ENCODE peak calls at places on chromosomes 1 and 21, in nine cellular contexts. K, H, F, W, I, O, Q, G and N are unnamed samples.

GRCh38 chr1:245353411-245353810 is 198.6 kb downstream of the KIF26B start:
- DNase-seq in K (no peak), H (no peak), F (no peak), W (no peak), I (no peak), O (no peak), Q (no peak), G (no peak), N (no peak)

GRCh38 chr1:117656202-117656641 is 50.4 kb downstream of the TENT5C start:
- DNase-seq in K (no peak), H (peak), F (peak), W (no peak), I (no peak), O (peak), Q (no peak), G (no peak), N (no peak)

GRCh38 chr1:76170522-76170921 is 96.0 kb downstream of the ST6GALNAC3 start:
- DNase-seq in K (no peak), H (no peak), F (no peak), W (no peak), I (no peak), O (no peak), Q (no peak), G (no peak), N (no peak)

GRCh38 chr1:109985251-109986053 is 887 bp downstream of the AHCYL1 start:
- DNase-seq in K (no peak), H (no peak), F (no peak), W (no peak), I (no peak), O (no peak), Q (peak), G (no peak), N (no peak)

GRCh38 chr1:46547481-46548383 is 3.7 kb downstream of the KNCN start:
- DNase-seq in K (no peak), H (peak), F (no peak), W (no peak), I (no peak), O (no peak), Q (peak), G (peak), N (no peak)

GRCh38 chr1:7993593-7994479 is 32.3 kb downstream of the ERRFI1 start:
- DNase-seq in K (no peak), H (no peak), F (no peak), W (peak), I (no peak), O (no peak), Q (no peak), G (no peak), N (no peak)

GRCh38 chr21:33917421-33917820 is 1.8 kb upstream of the ATP5PO start:
- DNase-seq in K (no peak), H (no peak), F (no peak), W (no peak), I (no peak), O (no peak), Q (no peak), G (no peak), N (no peak)

GRCh38 chr1:192807221-192807967 is 1.4 kb upstream of the RGS2 start:
- DNase-seq in K (no peak), H (peak), F (no peak), W (no peak), I (no peak), O (peak), Q (no peak), G (peak), N (no peak)

GRCh38 chr1:111880866-111881837 is 108.3 kb downstream of the KCND3 start:
- DNase-seq in K (no peak), H (no peak), F (no peak), W (no peak), I (no peak), O (peak), Q (peak), G (peak), N (no peak)

GRCh38 chr1:244171241-244171985 is 120.3 kb downstream of the ZBTB18 start:
- DNase-seq in K (no peak), H (no peak), F (no peak), W (no peak), I (no peak), O (no peak), Q (no peak), G (no peak), N (no peak)

GRCh38 chr1:207866471-207867135 is 44.3 kb downstream of the CD34 start:
- DNase-seq in K (no peak), H (no peak), F (no peak), W (no peak), I (peak), O (no peak), Q (peak), G (no peak), N (no peak)

GRCh38 chr1:25945756-25946155 is 39.5 kb upstream of the STMN1 start:
- DNase-seq in K (no peak), H (no peak), F (no peak), W (no peak), I (no peak), O (no peak), Q (peak), G (no peak), N (no peak)

GRCh38 chr1:86515597-86515996 is 31.3 kb upstream of the CLCA4 start:
- DNase-seq in K (no peak), H (no peak), F (no peak), W (no peak), I (no peak), O (no peak), Q (peak), G (peak), N (no peak)

GRCh38 chr1:26602378-26602959 is 72.9 kb downstream of the RPS6KA1 start:
- DNase-seq in K (peak), H (peak), F (no peak), W (peak), I (no peak), O (peak), Q (peak), G (peak), N (no peak)

GRCh38 chr1:108704501-108704900 is 8.2 kb upstream of the FNDC7 start:
- DNase-seq in K (no peak), H (no peak), F (no peak), W (no peak), I (no peak), O (no peak), Q (no peak), G (no peak), N (no peak)

GRCh38 chr1:167926486-167926997 is 9.9 kb upstream of the DCAF6 start:
- DNase-seq in K (no peak), H (no peak), F (no peak), W (no peak), I (no peak), O (peak), Q (peak), G (no peak), N (no peak)

GRCh38 chr1:206898909-206899431 is 1.7 kb downstream of the IL24 start:
- DNase-seq in K (no peak), H (no peak), F (no peak), W (no peak), I (no peak), O (no peak), Q (no peak), G (no peak), N (no peak)

GRCh38 chr1:162904579-162904978 is 43.6 kb upstream of the CCDC190 start:
- DNase-seq in K (no peak), H (no peak), F (no peak), W (no peak), I (no peak), O (no peak), Q (no peak), G (no peak), N (no peak)

GRCh38 chr21:18743523-18743922 is 339.9 kb upstream of the TMPRSS15 start:
- DNase-seq in K (no peak), H (no peak), F (no peak), W (no peak), I (no peak), O (no peak), Q (no peak), G (no peak), N (no peak)

GRCh38 chr1:27575861-27576331 is 28.0 kb downstream of the AHDC1 start:
- DNase-seq in K (peak), H (no peak), F (no peak), W (no peak), I (peak), O (peak), Q (peak), G (peak), N (peak)

GRCh38 chr1:45876000-45876399 is 72.6 kb downstream of the MAST2 start:
- DNase-seq in K (no peak), H (no peak), F (no peak), W (no peak), I (no peak), O (no peak), Q (peak), G (peak), N (no peak)

GRCh38 chr1:161706483-161707347 is at the start of gene FCRLA:
- DNase-seq in K (no peak), H (no peak), F (no peak), W (peak), I (no peak), O (no peak), Q (no peak), G (no peak), N (no peak)

GRCh38 chr1:81681570-81681969 is 119.2 kb upstream of the ADGRL2 start:
- DNase-seq in K (no peak), H (no peak), F (no peak), W (no peak), I (no peak), O (no peak), Q (peak), G (no peak), N (no peak)

GRCh38 chr1:203450016-203450415 is 25.6 kb upstream of the PRELP start:
- DNase-seq in K (no peak), H (no peak), F (no peak), W (no peak), I (no peak), O (no peak), Q (no peak), G (no peak), N (no peak)

GRCh38 chr21:33478858-33479678 is 706 bp downstream of the TMEM50B start:
- DNase-seq in K (peak), H (peak), F (peak), W (no peak), I (peak), O (peak), Q (peak), G (no peak), N (peak)

GRCh38 chr1:54681396-54681795 is 34.3 kb upstream of the TTC4 start:
- DNase-seq in K (no peak), H (no peak), F (no peak), W (peak), I (no peak), O (no peak), Q (peak), G (no peak), N (no peak)

GRCh38 chr1:88985692-88986091 is 6.7 kb downstream of the KYAT3 start:
- DNase-seq in K (no peak), H (no peak), F (no peak), W (no peak), I (no peak), O (no peak), Q (no peak), G (no peak), N (no peak)

GRCh38 chr1:36034692-36035091 is 49.2 kb upstream of the TEKT2 start:
- DNase-seq in K (no peak), H (no peak), F (no peak), W (peak), I (no peak), O (no peak), Q (no peak), G (no peak), N (no peak)

GRCh38 chr21:34724131-34724856 is 55.5 kb downstream of the CLIC6 start:
- DNase-seq in K (no peak), H (no peak), F (no peak), W (no peak), I (no peak), O (no peak), Q (no peak), G (no peak), N (no peak)

GRCh38 chr1:33295450-33296081 is 25.3 kb downstream of the A3GALT2 start:
- DNase-seq in K (peak), H (peak), F (peak), W (peak), I (peak), O (peak), Q (peak), G (peak), N (peak)

GRCh38 chr1:8970870-8971337 is 25.2 kb downstream of the CA6 start:
- DNase-seq in K (no peak), H (peak), F (no peak), W (no peak), I (no peak), O (no peak), Q (peak), G (no peak), N (no peak)

GRCh38 chr1:94237291-94238226 is at the start of gene ARHGAP29:
- DNase-seq in K (peak), H (no peak), F (peak), W (no peak), I (peak), O (peak), Q (peak), G (peak), N (no peak)

GRCh38 chr1:22317231-22317919 is 134.3 kb upstream of the ZBTB40 start:
- DNase-seq in K (peak), H (no peak), F (no peak), W (no peak), I (no peak), O (peak), Q (peak), G (peak), N (peak)

GRCh38 chr1:100219879-100220278 is 29.8 kb downstream of the DBT start:
- DNase-seq in K (no peak), H (no peak), F (no peak), W (no peak), I (no peak), O (no peak), Q (no peak), G (no peak), N (no peak)

GRCh38 chr1:228739826-228740225 is 4.5 kb downstream of the RHOU start:
- DNase-seq in K (no peak), H (no peak), F (no peak), W (no peak), I (no peak), O (no peak), Q (no peak), G (no peak), N (no peak)

GRCh38 chr1:235213752-235214151 is 52.7 kb upstream of the RBM34 start:
- DNase-seq in K (no peak), H (no peak), F (no peak), W (no peak), I (no peak), O (no peak), Q (no peak), G (no peak), N (no peak)

GRCh38 chr21:41254090-41254700 is 62.4 kb upstream of the FAM3B start:
- DNase-seq in K (no peak), H (no peak), F (no peak), W (no peak), I (no peak), O (no peak), Q (no peak), G (no peak), N (no peak)

GRCh38 chr1:162632743-162633326 is 571 bp downstream of the DDR2 start:
- DNase-seq in K (no peak), H (no peak), F (no peak), W (no peak), I (peak), O (no peak), Q (peak), G (no peak), N (no peak)

GRCh38 chr21:45152265-45152746 is 77.9 kb downstream of the ADARB1 start:
- DNase-seq in K (no peak), H (peak), F (peak), W (no peak), I (no peak), O (peak), Q (peak), G (peak), N (peak)

GRCh38 chr1:151832318-151832984 is 849 bp upstream of the RORC start:
- DNase-seq in K (no peak), H (no peak), F (no peak), W (no peak), I (peak), O (peak), Q (no peak), G (peak), N (no peak)